ENCODE peak calls at places on chromosome 11, in nine cellular contexts. Z is A172, O is AG10803, U is T1000, E is H1, S is lung microvascular endothelial cell, V is NCI-H1436 treated with DMSO at 0.1 percent for 48 hours, J is thoracic aorta, P is kidney glomerular epithelial cell. K is an unnamed sample.
A peak's percentile ranks its signal among the peaks of the same experiment; 100 is the strongest.

GRCh38 chr11:130671801-130672700 is 223.6 kb downstream of the ADAMTS15 start:
- DNase-seq in Z (peak; percentile 38), O (peak; percentile 87), U (no peak), E (no peak), S (peak; percentile 5), V (no peak), J (peak; percentile 75), P (peak; percentile 73), K (no peak)

GRCh38 chr11:61477734-61478148 is 30.8 kb upstream of the LRRC10B start:
- DNase-seq in Z (no peak), O (no peak), U (no peak), E (peak; percentile 47), S (peak; percentile 28), V (no peak), J (no peak), P (no peak), K (no peak)

GRCh38 chr11:15471028-15471708 is 356.4 kb downstream of the INSC start:
- DNase-seq in Z (no peak), O (no peak), U (no peak), E (no peak), S (no peak), V (no peak), J (no peak), P (no peak), K (no peak)

GRCh38 chr11:90288207-90288821 is 65.5 kb upstream of the CHORDC1 start:
- DNase-seq in Z (no peak), O (peak; percentile 4), U (no peak), E (no peak), S (peak; percentile 14), V (no peak), J (no peak), P (peak; percentile 48), K (peak; percentile 4)

GRCh38 chr11:15918212-15918611 is 438.1 kb downstream of the SOX6 start:
- DNase-seq in Z (no peak), O (no peak), U (no peak), E (no peak), S (no peak), V (peak; percentile 17), J (no peak), P (no peak), K (no peak)

GRCh38 chr11:67674442-67674871 is at the start of gene ALDH3B2:
- DNase-seq in Z (no peak), O (no peak), U (no peak), E (no peak), S (no peak), V (no peak), J (no peak), P (no peak), K (no peak)

GRCh38 chr11:73759520-73760065 is 1.3 kb downstream of the RAB6A start:
- DNase-seq in Z (peak; percentile 10), O (peak; percentile 44), U (no peak), E (no peak), S (peak; percentile 34), V (no peak), J (no peak), P (peak; percentile 12), K (no peak)

GRCh38 chr11:96188625-96189006 is 154.4 kb downstream of the MAML2 start:
- DNase-seq in Z (no peak), O (peak; percentile 66), U (no peak), E (no peak), S (peak; percentile 25), V (no peak), J (no peak), P (peak; percentile 52), K (no peak)

GRCh38 chr11:47593934-47594855 is at the start of gene C1QTNF4:
- DNase-seq in Z (no peak), O (no peak), U (no peak), E (no peak), S (no peak), V (no peak), J (no peak), P (no peak), K (no peak)

GRCh38 chr11:22337571-22338464 is at the start of gene SLC17A6:
- DNase-seq in Z (peak; percentile 14), O (peak; percentile 3), U (peak; percentile 7), E (no peak), S (peak; percentile 30), V (no peak), J (no peak), P (peak; percentile 19), K (no peak)

GRCh38 chr11:10019906-10020682 is 273.9 kb downstream of the SBF2 start:
- DNase-seq in Z (no peak), O (no peak), U (no peak), E (no peak), S (peak; percentile 53), V (no peak), J (no peak), P (no peak), K (no peak)

GRCh38 chr11:112656772-112657428 is 304.3 kb upstream of the NCAM1 start:
- DNase-seq in Z (peak; percentile 64), O (peak; percentile 91), U (no peak), E (no peak), S (peak; percentile 75), V (no peak), J (no peak), P (no peak), K (no peak)

GRCh38 chr11:18727499-18728236 is 1.7 kb upstream of the IGSF22 start:
- DNase-seq in Z (peak; percentile 30), O (peak; percentile 16), U (no peak), E (no peak), S (peak; percentile 25), V (no peak), J (no peak), P (no peak), K (peak; percentile 75)

GRCh38 chr11:86638673-86639072 is 33.7 kb downstream of the ME3 start:
- DNase-seq in Z (no peak), O (no peak), U (no peak), E (no peak), S (no peak), V (no peak), J (no peak), P (no peak), K (no peak)

GRCh38 chr11:65485820-65486219 is 13.0 kb upstream of the MALAT1 start:
- DNase-seq in Z (no peak), O (no peak), U (no peak), E (no peak), S (no peak), V (no peak), J (no peak), P (no peak), K (no peak)

GRCh38 chr11:24453129-24453723 is 43.6 kb upstream of the LUZP2 start:
- DNase-seq in Z (peak; percentile 22), O (no peak), U (no peak), E (no peak), S (no peak), V (no peak), J (no peak), P (no peak), K (no peak)

GRCh38 chr11:32838505-32839274 is 9.0 kb downstream of the PRRG4 start:
- DNase-seq in Z (peak; percentile 48), O (no peak), U (no peak), E (no peak), S (no peak), V (no peak), J (no peak), P (peak; percentile 7), K (no peak)

GRCh38 chr11:76152086-76152658 is 54.1 kb downstream of the WNT11 start:
- DNase-seq in Z (peak; percentile 70), O (peak; percentile 74), U (no peak), E (peak; percentile 65), S (peak; percentile 78), V (no peak), J (peak; percentile 71), P (peak; percentile 64), K (peak; percentile 82)

GRCh38 chr11:48006301-48006992 is 26.1 kb downstream of the PTPRJ start:
- DNase-seq in Z (peak; percentile 55), O (peak; percentile 58), U (no peak), E (no peak), S (peak; percentile 59), V (no peak), J (no peak), P (peak; percentile 28), K (no peak)

GRCh38 chr11:35236667-35237003 is 97.7 kb downstream of the CD44 start:
- DNase-seq in Z (peak; percentile 81), O (peak; percentile 83), U (peak; percentile 30), E (no peak), S (peak; percentile 50), V (no peak), J (no peak), P (no peak), K (no peak)